ENCODE peak calls at places on chromosomes 11 and 22, in five cellular contexts. One of them, this sample, is unnamed.

GRCh38 chr11:102685311-102685710 is 20.3 kb downstream of the MMP27 start:
- DNase-seq in cardiac fibroblast: no peak
- DNase-seq in HCT116: no peak
- DNase-seq in colonic mucosa: no peak
- DNase-seq in spleen: no peak
- DNase-seq in this sample: no peak

GRCh38 chr11:16902979-16903378 is 111.2 kb downstream of the PLEKHA7 start:
- DNase-seq in HCT116: no peak
- DNase-seq in colonic mucosa: no peak
- DNase-seq in cardiac fibroblast: no peak
- DNase-seq in spleen: no peak
- DNase-seq in this sample: no peak

GRCh38 chr22:43378011-43378704 is 33.7 kb upstream of the MPPED1 start:
- DNase-seq in cardiac fibroblast: no peak
- DNase-seq in spleen: no peak
- DNase-seq in colonic mucosa: peak
- DNase-seq in HCT116: no peak
- DNase-seq in this sample: no peak

GRCh38 chr11:35083181-35084061 is 55.5 kb upstream of the CD44 start:
- DNase-seq in HCT116: peak
- DNase-seq in spleen: peak
- DNase-seq in cardiac fibroblast: peak
- DNase-seq in colonic mucosa: peak
- DNase-seq in this sample: no peak

GRCh38 chr11:61714916-61715315 is 34.7 kb downstream of the DAGLA start:
- DNase-seq in spleen: no peak
- DNase-seq in colonic mucosa: no peak
- DNase-seq in cardiac fibroblast: no peak
- DNase-seq in HCT116: no peak
- DNase-seq in this sample: no peak

GRCh38 chr11:116503216-116504160 is 269.3 kb downstream of the BUD13 start:
- DNase-seq in spleen: no peak
- DNase-seq in colonic mucosa: no peak
- DNase-seq in HCT116: no peak
- DNase-seq in cardiac fibroblast: no peak
- DNase-seq in this sample: no peak

GRCh38 chr11:108672113-108672512 is 7.2 kb downstream of the DDX10 start:
- DNase-seq in HCT116: no peak
- DNase-seq in cardiac fibroblast: peak
- DNase-seq in spleen: no peak
- DNase-seq in colonic mucosa: no peak
- DNase-seq in this sample: no peak

GRCh38 chr11:2088746-2089535 is 50.2 kb downstream of the IGF2 start:
- DNase-seq in cardiac fibroblast: no peak
- DNase-seq in HCT116: no peak
- DNase-seq in spleen: no peak
- DNase-seq in colonic mucosa: no peak
- DNase-seq in this sample: no peak

GRCh38 chr11:45412521-45412920 is 126.4 kb upstream of the SYT13 start:
- DNase-seq in cardiac fibroblast: no peak
- DNase-seq in colonic mucosa: no peak
- DNase-seq in spleen: no peak
- DNase-seq in HCT116: no peak
- DNase-seq in this sample: no peak

GRCh38 chr11:14218728-14219127 is 140.3 kb downstream of the RRAS2 start:
- DNase-seq in cardiac fibroblast: no peak
- DNase-seq in colonic mucosa: no peak
- DNase-seq in HCT116: no peak
- DNase-seq in spleen: no peak
- DNase-seq in this sample: no peak

GRCh38 chr11:93248602-93249001 is 50.8 kb upstream of the SLC36A4 start:
- DNase-seq in colonic mucosa: no peak
- DNase-seq in HCT116: peak
- DNase-seq in cardiac fibroblast: peak
- DNase-seq in spleen: no peak
- DNase-seq in this sample: no peak

GRCh38 chr22:27682438-27682837 is 119.1 kb downstream of the MN1 start:
- DNase-seq in colonic mucosa: no peak
- DNase-seq in HCT116: no peak
- DNase-seq in cardiac fibroblast: no peak
- DNase-seq in spleen: no peak
- DNase-seq in this sample: no peak

GRCh38 chr22:31263896-31264295 is 28.4 kb downstream of the PIK3IP1 start:
- DNase-seq in spleen: no peak
- DNase-seq in cardiac fibroblast: no peak
- DNase-seq in HCT116: no peak
- DNase-seq in colonic mucosa: no peak
- DNase-seq in this sample: no peak

GRCh38 chr11:72589802-72590761 is 84.1 kb downstream of the PDE2A start:
- DNase-seq in spleen: peak
- DNase-seq in colonic mucosa: no peak
- DNase-seq in cardiac fibroblast: peak
- DNase-seq in HCT116: no peak
- DNase-seq in this sample: no peak

GRCh38 chr11:69060005-69060404 is 11.3 kb downstream of the TPCN2 start:
- DNase-seq in spleen: no peak
- DNase-seq in colonic mucosa: no peak
- DNase-seq in HCT116: no peak
- DNase-seq in cardiac fibroblast: no peak
- DNase-seq in this sample: no peak

GRCh38 chr11:80596291-80596810 is 1155.5 kb upstream of the TENM4 start:
- DNase-seq in HCT116: no peak
- DNase-seq in spleen: no peak
- DNase-seq in colonic mucosa: no peak
- DNase-seq in cardiac fibroblast: peak
- DNase-seq in this sample: no peak

GRCh38 chr22:17234144-17234623 is 14.9 kb upstream of the ADA2 start:
- DNase-seq in cardiac fibroblast: peak
- DNase-seq in spleen: peak
- DNase-seq in HCT116: peak
- DNase-seq in colonic mucosa: no peak
- DNase-seq in this sample: no peak

GRCh38 chr11:48182860-48183526 is 33.6 kb upstream of the OR4B1 start:
- DNase-seq in colonic mucosa: no peak
- DNase-seq in HCT116: no peak
- DNase-seq in spleen: no peak
- DNase-seq in cardiac fibroblast: no peak
- DNase-seq in this sample: no peak

GRCh38 chr11:8309862-8310261 is 46.2 kb upstream of the LMO1 start:
- DNase-seq in colonic mucosa: no peak
- DNase-seq in HCT116: no peak
- DNase-seq in spleen: no peak
- DNase-seq in cardiac fibroblast: no peak
- DNase-seq in this sample: no peak

GRCh38 chr11:106997241-106997640 is 21.0 kb downstream of the GUCY1A2 start:
- DNase-seq in HCT116: no peak
- DNase-seq in spleen: no peak
- DNase-seq in colonic mucosa: no peak
- DNase-seq in cardiac fibroblast: no peak
- DNase-seq in this sample: no peak

GRCh38 chr11:66745356-66746235 is 16.6 kb upstream of the SPTBN2 start:
- DNase-seq in colonic mucosa: peak
- DNase-seq in HCT116: no peak
- DNase-seq in cardiac fibroblast: no peak
- DNase-seq in spleen: peak
- DNase-seq in this sample: no peak

GRCh38 chr22:26811717-26811992 is 154.3 kb downstream of the MIAT start:
- DNase-seq in colonic mucosa: no peak
- DNase-seq in HCT116: no peak
- DNase-seq in spleen: no peak
- DNase-seq in cardiac fibroblast: no peak
- DNase-seq in this sample: no peak

GRCh38 chr11:75219869-75220268 is 20.7 kb upstream of the TPBGL start:
- DNase-seq in cardiac fibroblast: no peak
- DNase-seq in spleen: no peak
- DNase-seq in colonic mucosa: no peak
- DNase-seq in HCT116: no peak
- DNase-seq in this sample: peak

GRCh38 chr22:35560366-35560765 is 19.7 kb downstream of the RASD2 start:
- DNase-seq in HCT116: no peak
- DNase-seq in colonic mucosa: no peak
- DNase-seq in spleen: no peak
- DNase-seq in cardiac fibroblast: no peak
- DNase-seq in this sample: no peak

GRCh38 chr11:35715649-35716048 is 53.1 kb downstream of the TRIM44 start:
- DNase-seq in cardiac fibroblast: no peak
- DNase-seq in spleen: no peak
- DNase-seq in colonic mucosa: no peak
- DNase-seq in HCT116: no peak
- DNase-seq in this sample: no peak

GRCh38 chr11:117332843-117333242 is 5.2 kb downstream of the CEP164 start:
- DNase-seq in colonic mucosa: no peak
- DNase-seq in spleen: peak
- DNase-seq in HCT116: no peak
- DNase-seq in cardiac fibroblast: no peak
- DNase-seq in this sample: no peak

GRCh38 chr11:61834278-61835004 is 6.3 kb downstream of the FADS2 start:
- DNase-seq in HCT116: no peak
- DNase-seq in colonic mucosa: peak
- DNase-seq in cardiac fibroblast: peak
- DNase-seq in spleen: peak
- DNase-seq in this sample: peak

GRCh38 chr11:5042091-5042490 is 4.2 kb upstream of the OR52J3 start:
- DNase-seq in HCT116: no peak
- DNase-seq in colonic mucosa: no peak
- DNase-seq in cardiac fibroblast: peak
- DNase-seq in spleen: no peak
- DNase-seq in this sample: no peak
- TF ChIP-seq CTCF in HCT116: no peak
- TF ChIP-seq CTCF in colonic mucosa: no peak
- TF ChIP-seq CTCF in cardiac fibroblast: no peak
- TF ChIP-seq CTCF in spleen: no peak
- TF ChIP-seq CTCF in this sample: no peak

DNA sequence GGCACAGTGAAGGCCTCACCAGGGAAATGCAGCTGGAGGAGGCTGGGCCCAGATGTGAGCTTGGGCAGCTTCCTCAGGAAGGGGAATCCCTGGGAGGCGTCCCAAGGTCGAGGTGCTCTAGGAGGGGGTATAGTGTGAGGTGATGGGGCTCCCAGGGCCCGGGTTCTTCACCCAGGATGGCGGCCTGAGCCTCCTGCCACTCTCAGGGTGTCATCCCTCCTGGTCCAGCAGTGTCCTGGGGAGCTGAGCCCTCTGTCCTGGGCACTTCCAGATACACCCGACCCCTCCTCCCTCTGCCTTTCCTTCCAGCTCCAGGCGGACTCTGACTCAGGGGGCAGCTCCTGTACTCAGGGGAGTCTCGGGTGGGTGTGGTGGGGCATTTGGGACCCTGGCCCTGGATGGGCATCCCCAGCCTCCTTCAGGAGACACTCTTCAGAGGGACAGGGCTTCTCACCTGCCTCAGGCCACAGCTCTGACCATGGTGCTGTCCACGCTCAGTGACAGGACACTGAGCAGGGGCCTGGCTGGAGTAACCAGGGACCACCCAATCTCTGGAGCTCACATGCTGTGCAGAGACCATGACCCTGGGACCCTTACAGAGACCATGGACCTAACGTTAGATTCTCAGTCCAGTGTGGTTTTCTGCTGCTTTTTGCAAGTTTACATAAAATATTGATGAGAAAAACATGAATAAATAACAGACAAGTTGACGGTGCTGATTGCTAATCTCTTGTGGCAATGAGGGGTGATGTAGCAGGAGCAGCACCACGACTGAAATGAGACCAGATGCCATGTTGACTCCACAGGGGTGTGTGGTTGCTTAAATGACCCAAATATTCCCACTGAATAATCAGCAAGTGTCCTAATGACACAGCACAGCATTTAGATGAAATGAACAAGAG is 101.9 kb downstream of the GGTLC2 start:
- DNase-seq in HCT116: no peak
- DNase-seq in spleen: no peak
- DNase-seq in cardiac fibroblast: no peak
- DNase-seq in colonic mucosa: no peak
- DNase-seq in this sample: no peak
- TF ChIP-seq CTCF in HCT116: no peak
- TF ChIP-seq CTCF in spleen: no peak
- TF ChIP-seq CTCF in cardiac fibroblast: no peak
- TF ChIP-seq CTCF in colonic mucosa: no peak
- TF ChIP-seq CTCF in this sample: peak

GRCh38 chr22:46035380-46035741 is 58.4 kb upstream of the WNT7B start:
- DNase-seq in HCT116: no peak
- DNase-seq in cardiac fibroblast: no peak
- DNase-seq in spleen: no peak
- DNase-seq in colonic mucosa: no peak
- DNase-seq in this sample: no peak

GRCh38 chr22:46035742-46036557 is 59.0 kb upstream of the WNT7B start:
- DNase-seq in spleen: peak
- DNase-seq in cardiac fibroblast: peak
- DNase-seq in colonic mucosa: peak
- DNase-seq in HCT116: peak
- DNase-seq in this sample: peak

GRCh38 chr22:46038516-46039430 is 61.8 kb upstream of the WNT7B start:
- DNase-seq in colonic mucosa: peak
- DNase-seq in HCT116: no peak
- DNase-seq in spleen: peak
- DNase-seq in cardiac fibroblast: no peak
- DNase-seq in this sample: peak

GRCh38 chr22:46038174-46038487 is 61.2 kb upstream of the WNT7B start:
- DNase-seq in cardiac fibroblast: no peak
- DNase-seq in spleen: no peak
- DNase-seq in HCT116: no peak
- DNase-seq in colonic mucosa: no peak
- DNase-seq in this sample: no peak

GRCh38 chr22:46036558-46037408 is 59.8 kb upstream of the WNT7B start:
- DNase-seq in spleen: peak
- DNase-seq in colonic mucosa: peak
- DNase-seq in cardiac fibroblast: peak
- DNase-seq in HCT116: peak
- DNase-seq in this sample: peak
- TF ChIP-seq CTCF in spleen: peak
- TF ChIP-seq CTCF in colonic mucosa: no peak
- TF ChIP-seq CTCF in cardiac fibroblast: peak
- TF ChIP-seq CTCF in HCT116: peak
- TF ChIP-seq CTCF in this sample: peak

DNA sequence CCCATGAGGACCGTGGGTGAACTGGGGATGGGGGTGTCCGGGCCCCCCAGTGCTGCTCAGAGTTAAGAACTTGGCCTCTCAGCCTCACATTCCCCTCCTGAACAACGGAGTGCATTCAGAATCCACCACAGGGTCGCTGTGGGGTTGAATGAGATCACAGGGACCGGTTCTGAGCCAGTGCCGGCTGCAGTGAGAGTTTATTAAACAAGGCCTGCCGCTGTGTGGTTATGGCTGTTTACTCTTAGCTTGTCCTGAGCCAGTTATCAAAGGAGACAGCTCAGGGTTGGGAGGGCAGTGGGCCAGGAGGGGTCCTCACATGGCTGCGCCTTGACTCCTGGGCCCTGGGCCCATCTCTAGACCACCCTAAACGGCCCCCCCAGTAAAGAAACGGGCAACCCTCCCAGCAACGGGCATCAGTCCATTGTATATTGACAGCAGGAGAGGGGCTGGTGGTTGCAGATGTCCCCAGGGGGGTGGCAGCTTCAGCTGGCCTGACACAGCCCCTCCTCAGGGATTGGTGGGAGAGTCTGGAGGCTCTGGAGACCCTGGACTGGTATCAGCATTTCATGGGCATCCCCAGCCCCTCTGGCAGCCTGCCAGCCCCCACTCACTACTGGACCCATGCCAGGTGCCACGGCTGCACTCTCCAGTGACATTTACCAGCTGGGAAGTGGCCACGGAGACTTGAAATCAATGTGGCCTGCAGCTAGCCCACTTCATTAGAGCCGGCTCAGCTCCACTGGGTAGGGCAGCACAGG is 15.1 kb upstream of the CABP7 start:
- DNase-seq in spleen: no peak
- DNase-seq in cardiac fibroblast: peak
- DNase-seq in colonic mucosa: peak
- DNase-seq in HCT116: no peak
- DNase-seq in this sample: no peak
- TF ChIP-seq CTCF in spleen: no peak
- TF ChIP-seq CTCF in cardiac fibroblast: no peak
- TF ChIP-seq CTCF in colonic mucosa: no peak
- TF ChIP-seq CTCF in HCT116: no peak
- TF ChIP-seq CTCF in this sample: no peak

This sample was measured in chondrocyte.